ENCODE peak calls at places on chromosomes 16 and 17, in seven cellular contexts. R, O, X, N, G, L and Z are unnamed samples.

GRCh38 chr16:84069540-84069939 is 26.9 kb upstream of the SLC38A8 start:
- DNase-seq in O (no peak), N (no peak), R (no peak), X (no peak), L (no peak), G (no peak), Z (no peak)

GRCh38 chr16:23803591-23804123 is 32.1 kb upstream of the PRKCB start:
- DNase-seq in G (peak), X (peak), R (peak), N (peak), O (peak), L (no peak), Z (peak)

GRCh38 chr16:154223-155030 is 2.0 kb downstream of the HBZ start:
- DNase-seq in G (no peak), R (no peak), L (no peak), N (peak), X (no peak), O (no peak), Z (no peak)

GRCh38 chr17:79654350-79654959 is 43.6 kb upstream of the RBFOX3 start:
- DNase-seq in G (no peak), L (no peak), N (no peak), O (no peak), X (no peak), R (no peak), Z (no peak)

GRCh38 chr17:66466933-66467367 is 164.5 kb downstream of the PRKCA start:
- DNase-seq in X (peak), O (peak), L (no peak), G (peak), N (peak), R (no peak), Z (no peak)

GRCh38 chr16:3073448-3073847 is 8.0 kb downstream of the IL32 start:
- DNase-seq in R (no peak), N (no peak), L (no peak), O (no peak), G (no peak), X (peak), Z (no peak)

GRCh38 chr17:46869296-46869695 is 17.9 kb downstream of the WNT9B start:
- DNase-seq in R (no peak), X (no peak), G (no peak), O (no peak), L (no peak), N (no peak), Z (no peak)

GRCh38 chr16:85124636-85125346 is 12.5 kb upstream of the CIBAR2 start:
- DNase-seq in X (no peak), O (no peak), L (no peak), N (no peak), R (no peak), G (no peak), Z (peak)

GRCh38 chr17:68939195-68939594 is 16.0 kb downstream of the ABCA8 start:
- DNase-seq in X (no peak), G (no peak), L (no peak), R (no peak), O (no peak), N (no peak), Z (no peak)

GRCh38 chr16:17557480-17557879 is 86.7 kb upstream of the XYLT1 start:
- DNase-seq in L (no peak), O (no peak), R (no peak), N (no peak), X (no peak), G (no peak), Z (no peak)